ENCODE peak calls at places on chromosomes 7 and 10, in ten cellular contexts. B is ELR, L is keratinocyte, E is nephron progenitor cell, R is COLO829, S is NCI-H2029, P is AG04450, W is Right ventricle myocardium superior, D is IMR-90, K is endothelial cell. U is an unnamed sample.

GRCh38 chr7:14759785-14760184 is 142.8 kb downstream of the DGKB start:
- DNase-seq in B (peak), L (no peak), E (no peak), R (no peak), S (no peak), P (no peak), W (no peak), D (no peak), K (no peak), U (peak)

GRCh38 chr7:88480901-88481300 is 174.2 kb upstream of the STEAP4 start:
- DNase-seq in B (no peak), L (no peak), E (no peak), R (no peak), S (no peak), P (no peak), W (no peak), D (no peak), K (no peak), U (no peak)

GRCh38 chr10:118045842-118046490 is 775 bp downstream of the RAB11FIP2 start:
- DNase-seq in B (peak), L (no peak), E (no peak), R (peak), S (no peak), P (no peak), W (peak), D (peak), K (no peak), U (peak)

GRCh38 chr7:139714163-139714901 is 63.5 kb downstream of the HIPK2 start:
- DNase-seq in B (no peak), L (no peak), E (no peak), R (no peak), S (no peak), P (no peak), W (peak), D (no peak), K (no peak), U (no peak)

GRCh38 chr10:122515588-122516231 is 44.8 kb upstream of the DMBT1 start:
- DNase-seq in B (peak), L (no peak), E (no peak), R (no peak), S (no peak), P (no peak), W (no peak), D (peak), K (no peak), U (no peak)

GRCh38 chr7:44067064-44067951 is 1.9 kb upstream of the PGAM2 start:
- DNase-seq in B (peak), L (no peak), E (no peak), R (no peak), S (no peak), P (no peak), W (no peak), D (no peak), K (no peak), U (no peak)

GRCh38 chr7:11753441-11753840 is 78.6 kb downstream of the THSD7A start:
- DNase-seq in B (no peak), L (no peak), E (no peak), R (no peak), S (no peak), P (no peak), W (no peak), D (no peak), K (no peak), U (no peak)

GRCh38 chr7:98559958-98560357 is 57.1 kb upstream of the NPTX2 start:
- DNase-seq in B (no peak), L (no peak), E (peak), R (no peak), S (no peak), P (no peak), W (no peak), D (no peak), K (no peak), U (peak)

GRCh38 chr10:126459032-126459831 is 71.0 kb upstream of the ADAM12 start:
- DNase-seq in B (peak), L (no peak), E (no peak), R (no peak), S (no peak), P (no peak), W (no peak), D (peak), K (no peak), U (no peak)

GRCh38 chr7:45647967-45648670 is 74.0 kb downstream of the ADCY1 start:
- DNase-seq in B (no peak), L (no peak), E (no peak), R (no peak), S (no peak), P (no peak), W (no peak), D (no peak), K (no peak), U (no peak)

U was measured in RKO.